ENCODE peak calls at places on chromosomes 16 and 17, in eight cellular contexts. One of them, this sample, is unnamed.

GRCh38 chr17:31241116-31241515 is 55.9 kb downstream of the OMG start:
- DNase-seq in HFF-Myc: no peak
- DNase-seq in psoas muscle: no peak
- DNase-seq in tibial artery: no peak
- DNase-seq in GM13976: no peak
- DNase-seq in cardiac muscle cell: no peak
- DNase-seq in uterus: no peak
- DNase-seq in cardiac fibroblast: no peak
- DNase-seq in this sample: no peak

GRCh38 chr17:45131616-45132301 is 556 bp downstream of the PLCD3 start:
- DNase-seq in HFF-Myc: no peak
- DNase-seq in psoas muscle: peak
- DNase-seq in tibial artery: no peak
- DNase-seq in GM13976: peak
- DNase-seq in cardiac muscle cell: peak
- DNase-seq in uterus: peak
- DNase-seq in cardiac fibroblast: peak
- DNase-seq in this sample: no peak

GRCh38 chr17:17401271-17401781 is 75.5 kb upstream of the MED9 start:
- DNase-seq in HFF-Myc: no peak
- DNase-seq in psoas muscle: peak
- DNase-seq in tibial artery: no peak
- DNase-seq in GM13976: no peak
- DNase-seq in cardiac muscle cell: peak
- DNase-seq in uterus: no peak
- DNase-seq in cardiac fibroblast: peak
- DNase-seq in this sample: no peak

GRCh38 chr17:41937970-41938851 is 7.8 kb downstream of the ODAD4 start:
- DNase-seq in HFF-Myc: no peak
- DNase-seq in psoas muscle: peak
- DNase-seq in tibial artery: no peak
- DNase-seq in GM13976: no peak
- DNase-seq in cardiac muscle cell: no peak
- DNase-seq in uterus: no peak
- DNase-seq in cardiac fibroblast: no peak
- DNase-seq in this sample: no peak

GRCh38 chr17:77385750-77386501 is 245.2 kb downstream of the SEC14L1 start:
- DNase-seq in HFF-Myc: no peak
- DNase-seq in psoas muscle: peak
- DNase-seq in tibial artery: no peak
- DNase-seq in GM13976: no peak
- DNase-seq in cardiac muscle cell: peak
- DNase-seq in uterus: peak
- DNase-seq in cardiac fibroblast: peak
- DNase-seq in this sample: no peak

GRCh38 chr16:55171241-55171640 is 152.8 kb upstream of the IRX6 start:
- DNase-seq in HFF-Myc: no peak
- DNase-seq in psoas muscle: no peak
- DNase-seq in tibial artery: no peak
- DNase-seq in GM13976: no peak
- DNase-seq in cardiac muscle cell: no peak
- DNase-seq in uterus: no peak
- DNase-seq in cardiac fibroblast: no peak
- DNase-seq in this sample: no peak

GRCh38 chr17:77233635-77234334 is 93.0 kb downstream of the SEC14L1 start:
- DNase-seq in HFF-Myc: peak
- DNase-seq in psoas muscle: no peak
- DNase-seq in tibial artery: no peak
- DNase-seq in GM13976: peak
- DNase-seq in cardiac muscle cell: peak
- DNase-seq in uterus: peak
- DNase-seq in cardiac fibroblast: peak
- DNase-seq in this sample: no peak

GRCh38 chr17:77076046-77076882 is 64.5 kb upstream of the SEC14L1 start:
- DNase-seq in HFF-Myc: no peak
- DNase-seq in psoas muscle: no peak
- DNase-seq in tibial artery: no peak
- DNase-seq in GM13976: no peak
- DNase-seq in cardiac muscle cell: no peak
- DNase-seq in uterus: no peak
- DNase-seq in cardiac fibroblast: peak
- DNase-seq in this sample: no peak

GRCh38 chr16:87080571-87081167 is 236.5 kb downstream of the C16orf95 start:
- DNase-seq in HFF-Myc: no peak
- DNase-seq in psoas muscle: no peak
- DNase-seq in tibial artery: no peak
- DNase-seq in GM13976: no peak
- DNase-seq in cardiac muscle cell: no peak
- DNase-seq in uterus: no peak
- DNase-seq in cardiac fibroblast: no peak
- DNase-seq in this sample: no peak

GRCh38 chr17:72192409-72193192 is 71.8 kb downstream of the SOX9 start:
- DNase-seq in HFF-Myc: no peak
- DNase-seq in psoas muscle: peak
- DNase-seq in tibial artery: peak
- DNase-seq in GM13976: no peak
- DNase-seq in cardiac muscle cell: peak
- DNase-seq in uterus: no peak
- DNase-seq in cardiac fibroblast: peak
- DNase-seq in this sample: peak

GRCh38 chr17:69884361-69884760 is 190.7 kb upstream of the KCNJ16 start:
- DNase-seq in HFF-Myc: no peak
- DNase-seq in psoas muscle: no peak
- DNase-seq in tibial artery: no peak
- DNase-seq in GM13976: no peak
- DNase-seq in cardiac muscle cell: no peak
- DNase-seq in uterus: no peak
- DNase-seq in cardiac fibroblast: peak
- DNase-seq in this sample: no peak

GRCh38 chr17:44005527-44005864 is 1.1 kb downstream of the NAGS start:
- DNase-seq in HFF-Myc: no peak
- DNase-seq in psoas muscle: peak
- DNase-seq in tibial artery: no peak
- DNase-seq in GM13976: no peak
- DNase-seq in cardiac muscle cell: no peak
- DNase-seq in uterus: no peak
- DNase-seq in cardiac fibroblast: no peak
- DNase-seq in this sample: no peak

GRCh38 chr17:50836826-50837225 is 1.4 kb downstream of the WFIKKN2 start:
- DNase-seq in HFF-Myc: no peak
- DNase-seq in psoas muscle: no peak
- DNase-seq in tibial artery: no peak
- DNase-seq in GM13976: no peak
- DNase-seq in cardiac muscle cell: no peak
- DNase-seq in uterus: no peak
- DNase-seq in cardiac fibroblast: no peak
- DNase-seq in this sample: no peak

GRCh38 chr16:12245923-12246290 is 269.4 kb downstream of the SNX29 start:
- DNase-seq in HFF-Myc: no peak
- DNase-seq in psoas muscle: no peak
- DNase-seq in tibial artery: no peak
- DNase-seq in GM13976: no peak
- DNase-seq in cardiac muscle cell: no peak
- DNase-seq in uterus: no peak
- DNase-seq in cardiac fibroblast: no peak
- DNase-seq in this sample: no peak

DNA sequence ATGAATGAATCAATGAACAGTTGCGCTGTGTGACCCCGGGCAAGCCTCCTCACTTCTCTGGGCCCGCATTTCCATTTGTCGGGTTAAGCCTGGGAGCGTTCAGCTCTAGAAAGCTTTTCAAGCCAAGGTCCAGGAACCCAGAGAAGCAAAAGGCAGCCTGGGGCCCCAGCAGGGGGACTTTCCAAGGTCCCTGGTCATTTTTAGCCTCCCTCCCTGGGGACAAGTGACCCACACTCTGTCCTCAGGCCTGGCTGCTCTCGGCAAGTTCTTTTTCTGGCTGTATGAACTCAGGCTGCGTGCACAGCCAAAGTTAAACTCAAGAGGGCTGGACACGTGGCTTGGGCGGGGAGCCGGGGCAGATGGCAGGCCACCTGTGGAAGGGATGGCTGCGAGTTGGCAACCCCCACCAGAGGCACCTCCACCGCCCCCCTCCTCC is 41.4 kb upstream of the CIBAR2 start:
- DNase-seq in HFF-Myc: no peak
- DNase-seq in psoas muscle: peak
- DNase-seq in tibial artery: peak
- DNase-seq in GM13976: peak
- DNase-seq in cardiac muscle cell: no peak
- DNase-seq in uterus: no peak
- DNase-seq in cardiac fibroblast: no peak
- DNase-seq in this sample: no peak
- TF ChIP-seq CTCF in HFF-Myc: no peak
- TF ChIP-seq CTCF in psoas muscle: peak
- TF ChIP-seq CTCF in tibial artery: no peak
- TF ChIP-seq CTCF in GM13976: no peak
- TF ChIP-seq CTCF in cardiac muscle cell: no peak
- TF ChIP-seq CTCF in uterus: no peak
- TF ChIP-seq CTCF in cardiac fibroblast: no peak
- TF ChIP-seq CTCF in this sample: no peak

GRCh38 chr16:68363847-68364600 is 53.2 kb downstream of the PRMT7 start:
- DNase-seq in HFF-Myc: no peak
- DNase-seq in psoas muscle: no peak
- DNase-seq in tibial artery: no peak
- DNase-seq in GM13976: no peak
- DNase-seq in cardiac muscle cell: peak
- DNase-seq in uterus: no peak
- DNase-seq in cardiac fibroblast: peak
- DNase-seq in this sample: no peak

GRCh38 chr16:68365167-68365817 is 54.5 kb downstream of the PRMT7 start:
- DNase-seq in HFF-Myc: no peak
- DNase-seq in psoas muscle: no peak
- DNase-seq in tibial artery: peak
- DNase-seq in GM13976: peak
- DNase-seq in cardiac muscle cell: no peak
- DNase-seq in uterus: no peak
- DNase-seq in cardiac fibroblast: no peak
- DNase-seq in this sample: no peak

GRCh38 chr16:68366062-68366461 is 55.2 kb downstream of the PRMT7 start:
- DNase-seq in HFF-Myc: no peak
- DNase-seq in psoas muscle: no peak
- DNase-seq in tibial artery: no peak
- DNase-seq in GM13976: no peak
- DNase-seq in cardiac muscle cell: no peak
- DNase-seq in uterus: no peak
- DNase-seq in cardiac fibroblast: no peak
- DNase-seq in this sample: no peak

GRCh38 chr16:68362952-68363846 is 52.4 kb downstream of the PRMT7 start:
- DNase-seq in HFF-Myc: no peak
- DNase-seq in psoas muscle: no peak
- DNase-seq in tibial artery: no peak
- DNase-seq in GM13976: no peak
- DNase-seq in cardiac muscle cell: no peak
- DNase-seq in uterus: no peak
- DNase-seq in cardiac fibroblast: no peak
- DNase-seq in this sample: no peak

DNA sequence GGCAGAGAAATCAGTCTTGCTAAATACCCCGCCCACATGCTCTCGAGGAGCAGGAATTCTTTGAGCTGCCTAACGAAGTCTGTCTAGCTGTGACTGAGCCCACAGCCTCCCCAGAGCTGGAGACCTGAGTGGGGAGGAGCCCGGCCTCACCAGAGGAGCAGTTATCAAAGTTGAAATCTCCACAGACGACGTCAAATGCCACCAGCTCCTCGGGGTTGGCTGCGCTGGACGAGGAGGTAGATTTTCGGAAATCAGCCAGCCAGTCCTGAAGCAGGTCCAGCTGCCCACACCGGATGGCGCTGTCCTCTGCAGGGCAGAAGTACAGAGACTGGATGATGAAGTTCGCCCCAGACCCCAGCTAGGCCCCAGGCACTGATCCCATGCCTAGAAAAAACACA is 53.8 kb downstream of the PRMT7 start:
- DNase-seq in HFF-Myc: no peak
- DNase-seq in psoas muscle: no peak
- DNase-seq in tibial artery: no peak
- DNase-seq in GM13976: no peak
- DNase-seq in cardiac muscle cell: peak
- DNase-seq in uterus: no peak
- DNase-seq in cardiac fibroblast: no peak
- DNase-seq in this sample: no peak
- TF ChIP-seq CTCF in HFF-Myc: peak
- TF ChIP-seq CTCF in psoas muscle: no peak
- TF ChIP-seq CTCF in tibial artery: no peak
- TF ChIP-seq CTCF in GM13976: no peak
- TF ChIP-seq CTCF in cardiac muscle cell: peak
- TF ChIP-seq CTCF in uterus: no peak
- TF ChIP-seq CTCF in cardiac fibroblast: peak
- TF ChIP-seq CTCF in this sample: no peak

DNA sequence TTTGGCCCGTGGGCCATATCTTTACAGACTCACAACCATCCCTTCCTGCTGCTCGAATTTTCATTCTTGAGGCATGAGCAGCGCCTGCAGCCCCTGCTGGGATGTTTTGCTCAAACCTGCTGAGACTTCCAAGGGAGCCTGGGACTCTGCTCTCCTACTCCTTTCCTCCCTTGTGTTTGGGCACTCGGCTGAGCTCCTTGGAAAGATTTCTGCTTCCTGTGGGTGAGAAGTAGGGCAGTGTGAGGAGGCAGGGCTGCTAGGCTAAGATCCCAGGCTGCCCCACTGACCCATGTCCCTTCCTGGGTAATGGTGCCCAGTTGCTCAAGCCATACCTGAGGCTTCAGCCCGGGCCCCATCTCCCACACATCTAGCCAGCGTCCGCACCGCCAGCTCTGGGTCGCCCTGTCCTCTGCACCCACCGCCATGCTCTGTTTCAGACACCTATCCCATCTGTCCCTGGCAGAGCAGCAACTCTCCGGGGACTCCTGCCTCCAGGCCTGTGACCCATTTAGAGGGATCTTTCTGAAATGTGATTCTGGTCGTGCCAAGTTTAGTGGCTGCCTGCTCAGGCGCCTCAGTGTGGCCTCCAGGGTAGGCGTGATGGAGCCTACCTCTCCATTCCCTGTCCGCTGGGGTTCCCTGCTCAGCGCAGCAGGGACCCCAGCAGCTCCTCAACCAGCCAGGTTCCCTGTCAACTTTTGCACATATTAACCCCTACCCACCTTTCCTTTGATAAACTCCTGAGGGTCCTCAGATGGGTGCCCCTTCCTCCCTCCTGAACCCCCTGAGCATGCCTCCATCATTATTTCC is 190.1 kb downstream of the CCDC182 start:
- DNase-seq in HFF-Myc: no peak
- DNase-seq in psoas muscle: no peak
- DNase-seq in tibial artery: no peak
- DNase-seq in GM13976: no peak
- DNase-seq in cardiac muscle cell: no peak
- DNase-seq in uterus: no peak
- DNase-seq in cardiac fibroblast: no peak
- DNase-seq in this sample: no peak
- TF ChIP-seq CTCF in HFF-Myc: no peak
- TF ChIP-seq CTCF in psoas muscle: no peak
- TF ChIP-seq CTCF in tibial artery: no peak
- TF ChIP-seq CTCF in GM13976: no peak
- TF ChIP-seq CTCF in cardiac muscle cell: no peak
- TF ChIP-seq CTCF in uterus: no peak
- TF ChIP-seq CTCF in cardiac fibroblast: no peak
- TF ChIP-seq CTCF in this sample: no peak

DNA sequence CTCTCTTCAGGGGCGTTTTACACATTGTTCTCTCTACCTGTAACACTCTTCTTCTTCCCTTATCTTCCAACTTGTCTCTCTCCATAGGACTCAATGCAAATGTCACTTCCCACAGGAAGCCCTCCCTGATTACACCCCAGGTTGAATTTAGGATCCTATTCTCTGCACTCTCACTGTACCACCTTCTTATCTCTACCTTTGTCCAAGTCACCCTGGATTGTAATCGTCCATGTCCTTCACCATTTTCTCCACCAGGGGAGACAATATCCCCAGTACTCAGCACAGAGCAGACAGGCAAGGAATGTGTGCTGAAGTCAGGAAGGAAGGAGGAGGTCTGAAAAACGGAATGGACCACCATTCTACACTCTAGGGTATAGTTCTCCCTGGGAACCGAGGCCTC is 14.1 kb downstream of the C16orf82 start:
- DNase-seq in HFF-Myc: no peak
- DNase-seq in psoas muscle: no peak
- DNase-seq in tibial artery: no peak
- DNase-seq in GM13976: no peak
- DNase-seq in cardiac muscle cell: peak
- DNase-seq in uterus: no peak
- DNase-seq in cardiac fibroblast: peak
- DNase-seq in this sample: no peak
- TF ChIP-seq CTCF in HFF-Myc: peak
- TF ChIP-seq CTCF in psoas muscle: peak
- TF ChIP-seq CTCF in tibial artery: peak
- TF ChIP-seq CTCF in GM13976: no peak
- TF ChIP-seq CTCF in cardiac muscle cell: peak
- TF ChIP-seq CTCF in uterus: no peak
- TF ChIP-seq CTCF in cardiac fibroblast: peak
- TF ChIP-seq CTCF in this sample: peak